ENCODE peak calls at places on chromosomes 11 and 22, in nine cellular contexts. W is PC-3, T is esophagus muscularis mucosa, X is lower lobe of right lung, K is psoas muscle, D is stomach, N is neural progenitor cell, Q is breast epithelium, Y is lung. H is an unnamed sample.

GRCh38 chr11:12864316-12865156 is 144.6 kb upstream of the RASSF10 start:
- DNase-seq in W (peak), T (no peak), X (no peak), K (no peak), D (peak), N (peak), Q (no peak), Y (no peak), H (no peak)

GRCh38 chr22:37196539-37197450 is 8.7 kb upstream of the C1QTNF6 start:
- DNase-seq in W (peak), T (no peak), X (peak), K (peak), D (peak), N (peak), Q (peak), Y (peak), H (peak)

GRCh38 chr11:57224537-57224936 is 12.5 kb downstream of the APLNR start:
- DNase-seq in W (peak), T (no peak), X (no peak), K (no peak), D (no peak), N (no peak), Q (no peak), Y (no peak), H (no peak)

GRCh38 chr11:108432783-108433182 is 34.5 kb downstream of the C11orf65 start:
- DNase-seq in W (peak), T (no peak), X (no peak), K (no peak), D (no peak), N (no peak), Q (no peak), Y (no peak), H (no peak)

GRCh38 chr22:50475652-50476002 is 792 bp upstream of the SBF1 start:
- DNase-seq in W (no peak), T (no peak), X (no peak), K (no peak), D (no peak), N (no peak), Q (no peak), Y (no peak), H (no peak)

GRCh38 chr11:110156503-110156902 is 63.3 kb downstream of the ZC3H12C start:
- DNase-seq in W (peak), T (no peak), X (no peak), K (no peak), D (no peak), N (no peak), Q (no peak), Y (no peak), H (no peak)

GRCh38 chr11:34997872-34998548 is 81.6 kb downstream of the PDHX start:
- DNase-seq in W (peak), T (no peak), X (no peak), K (no peak), D (no peak), N (no peak), Q (no peak), Y (no peak), H (no peak)

GRCh38 chr22:29109853-29110252 is 37.0 kb downstream of the KREMEN1 start:
- DNase-seq in W (no peak), T (no peak), X (no peak), K (no peak), D (no peak), N (no peak), Q (no peak), Y (no peak), H (no peak)

GRCh38 chr11:2210366-2211112 is 38.9 kb upstream of the TH start:
- DNase-seq in W (no peak), T (no peak), X (peak), K (peak), D (peak), N (no peak), Q (peak), Y (no peak), H (peak)

GRCh38 chr11:84608788-84609309 is 1018.3 kb downstream of the DLG2 start:
- DNase-seq in W (no peak), T (no peak), X (no peak), K (no peak), D (no peak), N (no peak), Q (no peak), Y (peak), H (no peak)

GRCh38 chr11:69105431-69106123 is 50.2 kb upstream of the SMIM38 start:
- DNase-seq in W (no peak), T (no peak), X (no peak), K (peak), D (no peak), N (no peak), Q (no peak), Y (no peak), H (no peak)

GRCh38 chr11:47964546-47964945 is 15.8 kb upstream of the PTPRJ start:
- DNase-seq in W (no peak), T (no peak), X (no peak), K (no peak), D (no peak), N (no peak), Q (no peak), Y (no peak), H (no peak)

GRCh38 chr11:105975128-105975527 is 46.9 kb downstream of the MSANTD4 start:
- DNase-seq in W (peak), T (no peak), X (no peak), K (no peak), D (no peak), N (no peak), Q (no peak), Y (no peak), H (no peak)

GRCh38 chr11:15199693-15200092 is 85.0 kb downstream of the INSC start:
- DNase-seq in W (peak), T (no peak), X (no peak), K (peak), D (peak), N (no peak), Q (peak), Y (no peak), H (no peak)

GRCh38 chr11:90250970-90251369 is 28.1 kb upstream of the CHORDC1 start:
- DNase-seq in W (no peak), T (no peak), X (no peak), K (no peak), D (no peak), N (no peak), Q (no peak), Y (no peak), H (no peak)

GRCh38 chr11:81224396-81224795 is 1509.3 kb downstream of the FAM181B start:
- DNase-seq in W (no peak), T (no peak), X (no peak), K (no peak), D (no peak), N (no peak), Q (no peak), Y (no peak), H (no peak)

GRCh38 chr11:76680517-76681425 is 10.2 kb upstream of the LRRC32 start:
- DNase-seq in W (peak), T (no peak), X (peak), K (peak), D (peak), N (peak), Q (no peak), Y (peak), H (peak)

GRCh38 chr11:90434858-90435257 is 212.0 kb upstream of the CHORDC1 start:
- DNase-seq in W (peak), T (no peak), X (no peak), K (no peak), D (no peak), N (peak), Q (no peak), Y (no peak), H (no peak)

GRCh38 chr11:19614370-19614936 is 98.2 kb upstream of the NAV2 start:
- DNase-seq in W (no peak), T (no peak), X (no peak), K (no peak), D (no peak), N (no peak), Q (no peak), Y (no peak), H (no peak)

GRCh38 chr11:115741376-115741775 is 237.2 kb upstream of the CADM1 start:
- DNase-seq in W (no peak), T (no peak), X (no peak), K (no peak), D (no peak), N (no peak), Q (no peak), Y (no peak), H (no peak)

GRCh38 chr11:17385926-17386325 is 2.5 kb downstream of the KCNJ11 start:
- DNase-seq in W (no peak), T (no peak), X (no peak), K (no peak), D (no peak), N (no peak), Q (no peak), Y (no peak), H (no peak)

GRCh38 chr22:50697667-50698506 is 25.3 kb downstream of the SHANK3 start:
- DNase-seq in W (no peak), T (no peak), X (peak), K (peak), D (no peak), N (no peak), Q (no peak), Y (no peak), H (no peak)

GRCh38 chr22:37569009-37569920 is 9.0 kb downstream of the CDC42EP1 start:
- DNase-seq in W (no peak), T (no peak), X (peak), K (peak), D (peak), N (no peak), Q (no peak), Y (peak), H (peak)

GRCh38 chr11:134126197-134126822 is 57.4 kb downstream of the JAM3 start:
- DNase-seq in W (peak), T (peak), X (no peak), K (no peak), D (no peak), N (no peak), Q (no peak), Y (no peak), H (no peak)

GRCh38 chr22:23289130-23289503 is 108.8 kb downstream of the BCR start:
- DNase-seq in W (no peak), T (no peak), X (no peak), K (no peak), D (no peak), N (no peak), Q (no peak), Y (no peak), H (no peak)

GRCh38 chr22:22408731-22409696 is 99.5 kb downstream of the ZNF280B start:
- DNase-seq in W (peak), T (peak), X (no peak), K (no peak), D (no peak), N (peak), Q (no peak), Y (no peak), H (no peak)

GRCh38 chr22:19691007-19691720 is 23.1 kb upstream of the SEPTIN5 start:
- DNase-seq in W (no peak), T (no peak), X (no peak), K (no peak), D (no peak), N (no peak), Q (no peak), Y (no peak), H (no peak)

GRCh38 chr11:107576497-107577086 is 11.1 kb upstream of the ALKBH8 start:
- DNase-seq in W (peak), T (no peak), X (no peak), K (peak), D (peak), N (peak), Q (no peak), Y (peak), H (peak)

GRCh38 chr11:3000032-3000961 is 8.2 kb upstream of the NAP1L4 start:
- DNase-seq in W (no peak), T (no peak), X (peak), K (peak), D (peak), N (peak), Q (peak), Y (no peak), H (no peak)

GRCh38 chr11:131692151-131692550 is 321.7 kb downstream of the NTM start:
- DNase-seq in W (no peak), T (peak), X (no peak), K (no peak), D (no peak), N (no peak), Q (no peak), Y (no peak), H (no peak)

GRCh38 chr11:68977781-68978625 is 2.8 kb downstream of the MRGPRD start:
- DNase-seq in W (no peak), T (no peak), X (peak), K (peak), D (no peak), N (no peak), Q (peak), Y (no peak), H (no peak)

GRCh38 chr11:67303989-67304411 is 670 bp downstream of the SSH3 start:
- DNase-seq in W (peak), T (no peak), X (peak), K (peak), D (peak), N (no peak), Q (peak), Y (no peak), H (peak)

DNA sequence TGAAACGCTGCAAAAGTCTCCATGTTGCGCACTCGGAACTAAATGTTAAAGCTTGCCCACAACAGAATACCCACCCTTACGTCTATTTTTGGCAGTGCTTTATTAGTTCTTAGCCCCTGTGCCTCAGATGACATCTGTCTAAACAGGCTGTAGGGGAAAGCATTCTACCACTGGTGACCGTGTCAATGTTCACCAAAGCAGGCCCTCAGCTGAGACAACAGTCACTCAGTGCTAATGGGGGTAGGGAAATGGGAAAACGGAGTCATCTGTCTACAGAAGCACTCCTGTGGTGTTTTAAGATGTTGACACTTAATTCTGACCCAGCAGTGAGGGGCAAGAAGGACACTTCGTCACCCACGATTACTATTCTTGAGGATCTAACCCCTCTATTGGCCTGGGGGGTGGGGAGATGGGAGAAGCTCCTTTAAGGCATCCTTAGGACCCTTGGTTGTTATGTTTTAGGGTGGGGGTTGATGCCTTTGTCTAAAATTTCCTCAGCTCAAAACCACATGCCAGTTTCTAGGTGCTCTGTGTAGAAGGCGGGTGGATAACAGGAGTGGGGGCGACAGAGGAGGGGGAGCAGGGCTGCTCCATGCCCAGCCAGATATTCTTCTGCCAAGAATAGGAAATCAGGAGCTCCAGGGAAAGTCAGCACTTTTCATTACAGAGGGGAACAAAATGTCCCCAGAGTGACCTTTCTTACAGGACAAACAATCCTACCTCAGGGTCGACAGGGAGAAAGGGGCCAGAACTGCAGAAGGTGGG is 15.6 kb upstream of the MFRP start:
- DNase-seq in W (no peak), T (no peak), X (no peak), K (no peak), D (no peak), N (no peak), Q (no peak), Y (no peak), H (no peak)
- H3K4me3 ChIP-seq in W (peak), T (peak), X (peak), K (peak), D (peak), N (no peak), Q (no peak), Y (no peak), H (peak)

GRCh38 chr11:95835351-95835750 is 45.1 kb downstream of the CEP57 start:
- DNase-seq in W (no peak), T (no peak), X (no peak), K (no peak), D (no peak), N (no peak), Q (no peak), Y (no peak), H (no peak)

GRCh38 chr11:95829580-95830259 is 39.4 kb downstream of the CEP57 start:
- DNase-seq in W (peak), T (no peak), X (no peak), K (no peak), D (no peak), N (no peak), Q (no peak), Y (no peak), H (no peak)

GRCh38 chr11:95833378-95833777 is 43.1 kb downstream of the CEP57 start:
- DNase-seq in W (no peak), T (no peak), X (no peak), K (no peak), D (no peak), N (no peak), Q (no peak), Y (no peak), H (no peak)

GRCh38 chr11:95831198-95831883 is 41.0 kb downstream of the CEP57 start:
- DNase-seq in W (peak), T (no peak), X (no peak), K (no peak), D (no peak), N (no peak), Q (no peak), Y (no peak), H (no peak)

GRCh38 chr11:95832763-95833162 is 42.5 kb downstream of the CEP57 start:
- DNase-seq in W (peak), T (no peak), X (no peak), K (no peak), D (no peak), N (no peak), Q (no peak), Y (no peak), H (no peak)
- H3K27ac ChIP-seq in W (peak), T (no peak), X (no peak), K (no peak), D (no peak), N (no peak), Q (no peak), Y (no peak), H (no peak)

DNA sequence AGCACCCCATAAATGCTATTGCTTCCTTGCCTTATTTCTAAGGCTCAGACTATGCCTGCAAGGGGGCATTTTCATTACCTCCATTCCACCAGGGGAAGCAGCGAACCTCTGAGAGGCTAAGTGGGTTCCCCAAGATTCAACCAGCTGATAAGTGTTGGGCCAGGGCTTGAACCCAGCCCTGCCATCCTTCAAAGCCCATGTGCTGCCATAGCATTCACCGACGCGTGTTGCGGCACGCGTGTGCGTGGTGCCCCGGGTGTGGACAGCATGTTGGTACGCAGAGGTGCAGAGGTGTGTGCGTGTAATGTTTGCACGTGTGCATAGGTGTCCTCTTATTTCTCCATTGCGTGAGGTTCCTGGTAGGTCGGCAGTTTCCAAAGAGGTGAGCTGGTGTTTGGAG is 66.0 kb upstream of the PPARA start:
- DNase-seq in W (no peak), T (no peak), X (peak), K (peak), D (no peak), N (no peak), Q (no peak), Y (no peak), H (no peak)
- H3K4me3 ChIP-seq in W (peak), T (peak), X (peak), K (peak), D (peak), N (no peak), Q (peak), Y (no peak), H (no peak)

GRCh38 chr22:28029201-28029948 is 110.3 kb upstream of the PITPNB start:
- DNase-seq in W (peak), T (no peak), X (peak), K (peak), D (peak), N (no peak), Q (peak), Y (peak), H (peak)

GRCh38 chr22:28029962-28030361 is 110.9 kb upstream of the PITPNB start:
- DNase-seq in W (no peak), T (no peak), X (no peak), K (no peak), D (no peak), N (no peak), Q (no peak), Y (no peak), H (peak)

GRCh38 chr22:28025333-28025732 is 106.3 kb upstream of the PITPNB start:
- DNase-seq in W (no peak), T (no peak), X (no peak), K (no peak), D (peak), N (no peak), Q (no peak), Y (no peak), H (peak)

GRCh38 chr22:28025866-28026575 is 107.0 kb upstream of the PITPNB start:
- DNase-seq in W (no peak), T (no peak), X (no peak), K (no peak), D (peak), N (no peak), Q (no peak), Y (no peak), H (peak)

GRCh38 chr22:28027453-28028448 is 108.7 kb upstream of the PITPNB start:
- DNase-seq in W (no peak), T (no peak), X (no peak), K (peak), D (no peak), N (no peak), Q (no peak), Y (no peak), H (peak)
- H3K27ac ChIP-seq in W (no peak), T (peak), X (peak), K (peak), D (no peak), N (no peak), Q (peak), Y (no peak), H (no peak)

GRCh38 chr22:26565181-26565580 is 24.8 kb downstream of the TPST2 start:
- DNase-seq in W (no peak), T (no peak), X (no peak), K (peak), D (no peak), N (no peak), Q (no peak), Y (no peak), H (no peak)
- H3K4me3 ChIP-seq in W (no peak), T (no peak), X (no peak), K (no peak), D (no peak), N (no peak), Q (no peak), Y (no peak), H (no peak)

GRCh38 chr22:44203203-44203602 is 22.5 kb downstream of the PARVG start:
- DNase-seq in W (no peak), T (no peak), X (no peak), K (no peak), D (no peak), N (no peak), Q (no peak), Y (no peak), H (no peak)
- H3K27ac ChIP-seq in W (no peak), T (no peak), X (no peak), K (no peak), D (no peak), N (no peak), Q (no peak), Y (no peak), H (no peak)

GRCh38 chr11:119693253-119693815 is 35.7 kb downstream of the NECTIN1 start:
- DNase-seq in W (no peak), T (no peak), X (no peak), K (no peak), D (no peak), N (no peak), Q (no peak), Y (no peak), H (no peak)

GRCh38 chr11:119691020-119691666 is 37.9 kb downstream of the NECTIN1 start:
- DNase-seq in W (no peak), T (no peak), X (no peak), K (no peak), D (no peak), N (peak), Q (no peak), Y (no peak), H (no peak)

GRCh38 chr11:119694334-119694733 is 34.7 kb downstream of the NECTIN1 start:
- DNase-seq in W (no peak), T (no peak), X (no peak), K (no peak), D (peak), N (no peak), Q (no peak), Y (no peak), H (peak)

GRCh38 chr11:119691701-119692546 is 37.1 kb downstream of the NECTIN1 start:
- DNase-seq in W (no peak), T (no peak), X (no peak), K (no peak), D (no peak), N (no peak), Q (no peak), Y (no peak), H (no peak)

DNA sequence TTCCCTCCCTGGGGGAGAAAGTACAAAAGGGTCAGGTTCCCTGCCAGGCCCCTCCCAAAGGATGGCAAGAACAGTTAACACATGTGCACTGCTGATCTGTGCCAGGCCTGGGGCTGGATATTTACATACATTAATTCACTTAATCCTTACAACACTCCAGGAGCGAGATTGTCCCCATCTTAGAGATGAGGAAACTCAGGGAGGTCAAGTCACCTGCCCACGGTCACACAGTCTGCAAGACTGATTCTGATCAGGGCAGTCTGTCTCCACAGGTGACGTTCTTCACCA is 36.5 kb downstream of the NECTIN1 start:
- DNase-seq in W (no peak), T (no peak), X (no peak), K (no peak), D (no peak), N (no peak), Q (no peak), Y (no peak), H (no peak)
- H3K4me3 ChIP-seq in W (no peak), T (no peak), X (no peak), K (no peak), D (no peak), N (no peak), Q (no peak), Y (no peak), H (no peak)

H was measured in colonic mucosa.